ENCODE peak calls at places on chromosomes 5 and 9, in seven cellular contexts. F, Q, J, M, T, Z and G are unnamed samples.

GRCh38 chr5:43020294-43020711 is 19.8 kb downstream of the ANXA2R start:
- DNase-seq in J (no peak), Z (no peak), F (peak; percentile 24), T (peak; percentile 32), M (no peak), Q (no peak), G (no peak)

GRCh38 chr5:96601811-96602244 is 60.3 kb upstream of the CAST start:
- DNase-seq in J (peak; percentile 82), Q (peak; percentile 71), T (peak; percentile 78), Z (peak; percentile 20), M (peak; percentile 62), F (peak; percentile 18), G (no peak)

GRCh38 chr5:31106742-31107546 is 86.5 kb upstream of the CDH6 start:
- DNase-seq in T (no peak), Q (no peak), J (peak; percentile 66), Z (no peak), F (no peak), M (no peak), G (no peak)

GRCh38 chr5:107430077-107430625 is 240.6 kb downstream of the EFNA5 start:
- DNase-seq in Q (no peak), T (no peak), F (no peak), J (no peak), Z (no peak), M (no peak), G (no peak)

GRCh38 chr5:180779985-180780610 is 22.5 kb downstream of the MGAT1 start:
- DNase-seq in M (no peak), T (no peak), Q (no peak), F (no peak), Z (no peak), J (no peak), G (no peak)

GRCh38 chr5:169831331-169831730 is 149.0 kb downstream of the INSYN2B start:
- DNase-seq in T (no peak), F (no peak), M (no peak), Q (no peak), Z (no peak), J (no peak), G (no peak)

GRCh38 chr9:115668506-115668905 is 485.1 kb upstream of the PAPPA start:
- DNase-seq in Q (no peak), M (no peak), J (peak; percentile 85), Z (no peak), T (no peak), F (no peak), G (no peak)

GRCh38 chr5:77984587-77984986 is 208.4 kb upstream of the TBCA start:
- DNase-seq in Z (no peak), J (no peak), M (no peak), F (no peak), T (no peak), Q (no peak), G (no peak)

GRCh38 chr5:169795311-169795710 is 158.2 kb downstream of the DOCK2 start:
- DNase-seq in M (no peak), Z (no peak), T (no peak), J (no peak), Q (no peak), F (no peak), G (no peak)

GRCh38 chr5:112653638-112654037 is 84.0 kb upstream of the APC start:
- DNase-seq in M (no peak), T (no peak), Z (no peak), Q (no peak), J (no peak), F (no peak), G (no peak)

GRCh38 chr5:16540421-16540820 is 74.8 kb upstream of the ZNF622 start:
- DNase-seq in J (peak; percentile 77), Q (no peak), Z (no peak), M (no peak), F (no peak), T (no peak), G (no peak)

GRCh38 chr9:112489876-112490661 is 3.4 kb downstream of the KIAA1958 start:
- DNase-seq in Z (no peak), Q (no peak), M (no peak), J (no peak), F (no peak), T (no peak), G (no peak)

GRCh38 chr5:28517691-28518090 is 1479.3 kb upstream of the CDH9 start:
- DNase-seq in J (no peak), T (no peak), Q (no peak), F (no peak), Z (no peak), M (no peak), G (no peak)

GRCh38 chr5:175479125-175479881 is 943 bp downstream of the SFXN1 start:
- DNase-seq in M (peak; percentile 32), J (no peak), Q (no peak), T (peak; percentile 66), Z (no peak), F (no peak), G (no peak)

GRCh38 chr5:33641722-33642505 is 201.1 kb downstream of the TARS1 start:
- DNase-seq in Z (no peak), J (peak; percentile 86), T (no peak), F (no peak), M (peak; percentile 90), Q (no peak), G (no peak)

GRCh38 chr5:44546283-44546682 is 157.1 kb upstream of the FGF10 start:
- DNase-seq in T (no peak), J (no peak), M (no peak), Q (no peak), F (no peak), Z (no peak), G (no peak)

GRCh38 chr5:110544603-110545002 is 181.9 kb downstream of the TMEM232 start:
- DNase-seq in T (no peak), Z (no peak), F (no peak), J (no peak), M (no peak), Q (no peak), G (no peak)

GRCh38 chr9:127178646-127179632 is 56.5 kb upstream of the ANGPTL2 start:
- DNase-seq in J (no peak), Z (no peak), T (peak; percentile 23), F (no peak), M (no peak), Q (no peak), G (peak; percentile 63)

GRCh38 chr5:139663207-139663606 is 15.1 kb downstream of the CXXC5 start:
- DNase-seq in F (no peak), Z (no peak), T (no peak), J (no peak), M (no peak), Q (no peak), G (no peak)

GRCh38 chr9:70113403-70114022 is 69.9 kb downstream of the MAMDC2 start:
- DNase-seq in J (peak; percentile 70), Z (no peak), F (no peak), Q (no peak), M (peak; percentile 36), T (peak; percentile 54), G (peak; percentile 80)

GRCh38 chr5:6435356-6435755 is 13.3 kb upstream of the UBE2QL1 start:
- DNase-seq in Q (no peak), Z (no peak), F (no peak), J (no peak), M (no peak), T (no peak), G (no peak)

GRCh38 chr9:108467653-108468324 is 388.0 kb downstream of the ACTL7B start:
- DNase-seq in Q (no peak), F (no peak), J (peak; percentile 27), Z (no peak), T (peak; percentile 68), M (no peak), G (no peak)

GRCh38 chr9:6907772-6908381 is 150.1 kb downstream of the KDM4C start:
- DNase-seq in F (no peak), Z (no peak), Q (no peak), J (peak; percentile 24), T (no peak), M (no peak), G (no peak)

GRCh38 chr5:175803736-175804480 is 67.5 kb upstream of the CPLX2 start:
- DNase-seq in J (no peak), Q (no peak), T (no peak), M (no peak), Z (no peak), F (no peak), G (no peak)

GRCh38 chr9:116323012-116323411 is 169.4 kb downstream of the PAPPA start:
- DNase-seq in Q (no peak), M (no peak), Z (no peak), F (no peak), T (no peak), J (no peak), G (no peak)

GRCh38 chr5:55625603-55625875 is 86.6 kb downstream of the SLC38A9 start:
- DNase-seq in Z (no peak), T (no peak), F (no peak), J (no peak), M (no peak), Q (no peak), G (no peak)

GRCh38 chr5:171709930-171710329 is 75.7 kb upstream of the SMIM23 start:
- DNase-seq in T (no peak), M (no peak), Q (no peak), Z (no peak), J (no peak), F (no peak), G (no peak)

GRCh38 chr5:158514961-158515359 is 584.8 kb downstream of the EBF1 start:
- DNase-seq in Z (no peak), F (no peak), M (no peak), J (no peak), T (no peak), Q (no peak), G (no peak)

GRCh38 chr9:117413346-117414219 is 1.3 kb downstream of the ASTN2 start:
- DNase-seq in M (no peak), J (no peak), T (no peak), F (no peak), Q (no peak), Z (no peak), G (no peak)

GRCh38 chr5:30994926-30995325 is 198.6 kb upstream of the CDH6 start:
- DNase-seq in J (no peak), Q (no peak), F (no peak), M (no peak), T (no peak), Z (no peak), G (no peak)

GRCh38 chr9:134951994-134952393 is 34.3 kb upstream of the FCN1 start:
- DNase-seq in J (no peak), M (no peak), Q (no peak), F (no peak), Z (no peak), T (no peak), G (peak; percentile 7)

GRCh38 chr9:123373447-123373923 is 17.5 kb downstream of the CRB2 start:
- DNase-seq in T (no peak), Z (no peak), F (no peak), Q (no peak), M (peak; percentile 11), J (no peak), G (no peak)

GRCh38 chr9:123326662-123327093 is 29.3 kb upstream of the CRB2 start:
- DNase-seq in Q (no peak), J (no peak), M (no peak), Z (no peak), F (no peak), T (no peak), G (no peak)